ENCODE peak calls at places on chromosomes 13 and 19, in ten cellular contexts. A, P, G, H, I, D, R, N, V and M are unnamed samples.

GRCh38 chr19:4914736-4915501 is 5.6 kb downstream of the UHRF1 start:
- DNase-seq in A (no peak), P (peak), G (peak), H (no peak), I (peak), D (peak), R (peak), N (peak), V (no peak), M (no peak)

GRCh38 chr19:3554254-3555083 is 2.9 kb downstream of the MFSD12 start:
- DNase-seq in A (no peak), P (peak), G (no peak), H (no peak), I (no peak), D (no peak), R (peak), N (no peak), V (no peak), M (no peak)

GRCh38 chr13:114248011-114248410 is 13.3 kb downstream of the CDC16 start:
- DNase-seq in A (no peak), P (no peak), G (no peak), H (no peak), I (no peak), D (no peak), R (no peak), N (no peak), V (no peak), M (no peak)

GRCh38 chr13:46914341-46914740 is 17.5 kb upstream of the HTR2A start:
- DNase-seq in A (no peak), P (no peak), G (no peak), H (no peak), I (no peak), D (no peak), R (no peak), N (no peak), V (no peak), M (no peak)

GRCh38 chr13:107210216-107211010 is 642.5 kb upstream of the ARGLU1 start:
- DNase-seq in A (no peak), P (no peak), G (peak), H (no peak), I (no peak), D (no peak), R (no peak), N (no peak), V (no peak), M (no peak)

GRCh38 chr13:75316427-75316826 is 165.5 kb downstream of the TBC1D4 start:
- DNase-seq in A (no peak), P (no peak), G (peak), H (no peak), I (no peak), D (no peak), R (no peak), N (no peak), V (no peak), M (no peak)

GRCh38 chr13:42969558-42970172 is 22.4 kb downstream of the EPSTI1 start:
- DNase-seq in A (no peak), P (peak), G (peak), H (peak), I (peak), D (peak), R (peak), N (peak), V (peak), M (peak)

GRCh38 chr19:13102666-13103584 is at the start of gene LYL1:
- DNase-seq in A (no peak), P (peak), G (no peak), H (peak), I (peak), D (no peak), R (no peak), N (peak), V (peak), M (no peak)

GRCh38 chr13:74026753-74027152 is 107.5 kb downstream of the KLF12 start:
- DNase-seq in A (peak), P (no peak), G (no peak), H (peak), I (peak), D (peak), R (peak), N (no peak), V (no peak), M (no peak)

GRCh38 chr13:109476001-109476400 is 310.4 kb downstream of the IRS2 start:
- DNase-seq in A (no peak), P (no peak), G (no peak), H (no peak), I (no peak), D (no peak), R (no peak), N (no peak), V (no peak), M (no peak)

GRCh38 chr13:98273067-98273823 is 96.2 kb upstream of the RNF113B start:
- DNase-seq in A (no peak), P (no peak), G (no peak), H (peak), I (no peak), D (no peak), R (no peak), N (no peak), V (no peak), M (no peak)

GRCh38 chr13:111947026-111947810 is 119.7 kb upstream of the SOX1 start:
- DNase-seq in A (no peak), P (no peak), G (no peak), H (no peak), I (peak), D (no peak), R (no peak), N (no peak), V (no peak), M (no peak)

GRCh38 chr19:21474671-21475181 is 30.7 kb upstream of the ZNF429 start:
- DNase-seq in A (peak), P (peak), G (peak), H (peak), I (peak), D (peak), R (peak), N (peak), V (peak), M (peak)

GRCh38 chr19:6275170-6275744 is 4.5 kb downstream of the MLLT1 start:
- DNase-seq in A (no peak), P (no peak), G (no peak), H (no peak), I (no peak), D (no peak), R (no peak), N (no peak), V (no peak), M (no peak)

GRCh38 chr19:44903602-44904425 is 1.8 kb upstream of the APOE start:
- DNase-seq in A (no peak), P (peak), G (peak), H (peak), I (peak), D (peak), R (peak), N (peak), V (peak), M (peak)

GRCh38 chr19:4717191-4717965 is 6.3 kb downstream of the DPP9 start:
- DNase-seq in A (no peak), P (no peak), G (peak), H (no peak), I (no peak), D (peak), R (no peak), N (peak), V (no peak), M (no peak)

GRCh38 chr19:17790059-17790780 is 4.7 kb upstream of the B3GNT3 start:
- DNase-seq in A (no peak), P (peak), G (no peak), H (no peak), I (peak), D (peak), R (peak), N (no peak), V (no peak), M (no peak)

GRCh38 chr19:18776288-18776594 is 14.9 kb downstream of the COMP start:
- DNase-seq in A (no peak), P (no peak), G (peak), H (no peak), I (no peak), D (no peak), R (no peak), N (no peak), V (no peak), M (no peak)

GRCh38 chr19:53865523-53865917 is 2.2 kb upstream of the MYADM start:
- DNase-seq in A (no peak), P (no peak), G (no peak), H (no peak), I (no peak), D (no peak), R (no peak), N (no peak), V (no peak), M (no peak)

GRCh38 chr13:85828094-85828684 is 29.0 kb upstream of the SLITRK6 start:
- DNase-seq in A (no peak), P (no peak), G (peak), H (peak), I (no peak), D (no peak), R (no peak), N (no peak), V (no peak), M (no peak)

GRCh38 chr19:827314-827709 is 325 bp upstream of the AZU1 start:
- DNase-seq in A (no peak), P (no peak), G (no peak), H (no peak), I (no peak), D (no peak), R (no peak), N (no peak), V (no peak), M (no peak)

GRCh38 chr13:27712421-27712820 is 79.9 kb upstream of the GSX1 start:
- DNase-seq in A (no peak), P (no peak), G (peak), H (no peak), I (peak), D (no peak), R (peak), N (no peak), V (no peak), M (no peak)

GRCh38 chr13:28022848-28023518 is 34.5 kb upstream of the URAD start:
- DNase-seq in A (no peak), P (no peak), G (no peak), H (peak), I (no peak), D (no peak), R (no peak), N (no peak), V (no peak), M (no peak)

GRCh38 chr19:42334697-42335373 is 9.4 kb downstream of the MEGF8 start:
- DNase-seq in A (no peak), P (no peak), G (no peak), H (no peak), I (no peak), D (no peak), R (no peak), N (no peak), V (no peak), M (no peak)

GRCh38 chr13:59038824-59039223 is 1124.9 kb downstream of the DIAPH3 start:
- DNase-seq in A (no peak), P (no peak), G (peak), H (no peak), I (no peak), D (no peak), R (no peak), N (no peak), V (no peak), M (no peak)

GRCh38 chr19:45972081-45972943 is 1.4 kb downstream of the NOVA2 start:
- DNase-seq in A (no peak), P (no peak), G (no peak), H (no peak), I (no peak), D (no peak), R (peak), N (no peak), V (peak), M (no peak)
- H3K4me3 ChIP-seq in A (no peak), P (no peak), G (no peak), H (peak), I (peak), D (no peak), R (no peak), N (peak), V (peak), M (peak)

DNA sequence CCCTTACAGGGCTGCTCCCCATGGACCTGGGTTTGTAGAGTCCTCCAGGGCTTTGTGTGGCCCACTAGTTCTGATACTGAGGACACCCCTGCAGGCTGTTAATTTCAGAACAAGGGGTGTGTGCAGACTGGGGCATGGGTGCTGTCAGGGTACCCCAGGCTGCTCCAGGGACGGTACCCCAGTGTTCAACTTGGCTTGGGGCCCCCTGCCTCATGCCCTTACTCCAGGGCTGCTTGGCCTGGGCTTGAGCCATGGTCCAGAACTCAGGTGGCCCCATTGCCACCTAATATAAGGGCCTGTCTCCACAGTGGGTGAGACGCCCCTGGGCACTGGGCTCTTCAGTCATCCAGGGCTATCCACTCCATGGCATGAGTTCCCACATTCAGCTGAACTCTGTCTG is 1417.6 kb downstream of the UQCRFS1 start:
- DNase-seq in A (no peak), P (no peak), G (no peak), H (no peak), I (no peak), D (no peak), R (no peak), N (peak), V (no peak), M (no peak)
- H3K4me3 ChIP-seq in A (no peak), P (no peak), G (peak), H (peak), I (no peak), D (no peak), R (no peak), N (no peak), V (peak), M (no peak)

DNA sequence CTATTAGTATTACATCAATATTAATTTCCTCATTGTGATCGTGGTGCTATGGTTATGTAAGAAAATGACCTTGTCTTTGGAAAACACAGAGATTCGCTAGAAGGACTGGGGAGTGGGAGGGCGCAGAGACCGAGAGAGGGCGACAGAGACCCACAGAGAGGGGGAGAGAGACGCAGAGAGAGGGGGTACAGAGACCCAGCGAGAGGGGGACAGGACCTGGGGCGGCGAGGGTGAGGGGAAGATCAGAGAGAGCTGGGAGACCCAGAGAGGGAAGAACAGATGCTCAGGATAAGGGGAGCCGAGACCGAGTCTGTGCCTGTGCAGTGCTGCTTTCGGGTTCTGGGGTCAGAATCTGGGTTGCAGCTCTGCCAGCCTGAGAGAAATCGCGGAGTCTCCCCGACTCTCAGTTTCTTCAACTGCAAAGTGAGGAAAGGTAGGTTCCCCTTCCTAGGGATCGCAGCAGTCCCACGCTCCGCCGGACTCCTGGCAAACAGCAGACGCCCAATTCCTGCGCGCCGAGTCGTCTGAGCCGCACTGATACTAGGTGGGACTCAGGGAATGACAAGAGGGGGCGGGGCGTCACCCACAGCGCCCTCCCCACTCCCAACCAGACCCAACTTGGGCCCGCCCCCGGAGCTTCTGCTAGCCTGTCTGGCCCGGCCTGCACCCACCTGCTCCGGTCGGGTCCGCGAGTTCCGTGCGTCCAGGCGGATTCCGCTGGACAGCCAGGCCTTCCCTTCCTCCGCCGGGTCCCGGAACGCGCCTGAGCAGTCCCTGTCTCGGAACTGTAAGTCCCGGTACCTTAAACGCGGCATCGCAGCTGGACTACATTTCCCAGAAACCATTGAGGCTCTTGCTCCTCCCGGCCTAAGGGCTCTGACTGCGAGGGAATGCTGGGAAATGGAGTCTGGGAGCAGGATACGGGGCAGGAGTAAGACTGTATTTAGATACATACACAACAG is 15.3 kb downstream of the IZUMO2 start:
- DNase-seq in A (no peak), P (peak), G (peak), H (peak), I (peak), D (peak), R (peak), N (peak), V (peak), M (peak)
- H3K4me3 ChIP-seq in A (peak), P (peak), G (peak), H (peak), I (peak), D (peak), R (peak), N (peak), V (peak), M (peak)

DNA sequence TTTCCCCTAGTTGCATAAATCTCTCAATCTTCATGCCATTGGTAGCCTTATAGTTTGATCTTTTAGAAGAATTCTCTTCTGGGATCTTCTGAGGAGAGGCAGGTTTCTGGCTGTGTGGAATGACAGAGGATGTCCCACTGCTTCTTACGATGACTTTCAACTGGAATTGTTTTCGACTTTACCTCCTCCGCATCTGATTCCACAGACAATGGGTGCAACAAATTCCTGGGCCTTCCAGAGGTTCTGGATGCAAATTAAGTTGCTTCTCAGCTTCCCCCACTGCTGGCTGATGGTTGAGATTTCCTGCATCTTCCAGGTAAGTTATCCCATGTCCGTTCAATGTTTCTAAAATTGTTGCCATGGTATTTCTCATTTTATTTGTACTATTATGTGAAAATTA is 142.3 kb upstream of the TSC22D1 start:
- DNase-seq in A (no peak), P (no peak), G (no peak), H (peak), I (no peak), D (no peak), R (no peak), N (no peak), V (no peak), M (no peak)
- H3K4me3 ChIP-seq in A (no peak), P (no peak), G (no peak), H (no peak), I (no peak), D (no peak), R (no peak), N (no peak), V (no peak), M (no peak)

DNA sequence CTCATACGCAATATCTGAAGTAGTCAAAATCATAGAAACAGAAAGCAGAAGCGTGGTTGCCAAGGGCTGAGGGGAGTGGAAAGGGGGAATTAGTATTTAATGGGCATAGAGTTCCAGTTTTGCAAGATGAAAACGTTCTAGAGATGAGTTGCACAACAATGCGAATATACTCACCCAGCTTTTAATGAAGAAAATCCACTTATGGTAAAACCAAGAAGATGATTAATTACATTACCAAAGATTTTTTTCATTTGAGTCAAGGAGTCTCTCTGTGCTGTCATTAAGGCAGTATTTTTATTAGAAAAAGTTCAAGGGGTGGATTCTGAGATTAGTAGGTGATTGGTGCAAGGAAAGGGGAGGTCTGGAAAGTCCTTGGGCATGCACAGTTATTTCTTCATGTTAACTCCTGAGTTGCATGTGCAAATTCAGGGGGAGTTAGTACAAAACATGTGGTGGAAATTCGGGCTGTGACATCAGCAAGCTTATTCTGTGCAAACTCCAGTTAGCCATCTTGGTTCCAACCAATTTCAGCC is 6.9 kb upstream of the CBY2 start:
- DNase-seq in A (peak), P (no peak), G (no peak), H (no peak), I (no peak), D (no peak), R (no peak), N (no peak), V (no peak), M (no peak)
- H3K4me3 ChIP-seq in A (peak), P (no peak), G (no peak), H (no peak), I (no peak), D (no peak), R (no peak), N (no peak), V (no peak), M (no peak)

GRCh38 chr19:50820549-50821247 is 2.9 kb downstream of the KLK1 start:
- DNase-seq in A (no peak), P (peak), G (no peak), H (peak), I (no peak), D (no peak), R (no peak), N (no peak), V (no peak), M (no peak)

GRCh38 chr19:50820086-50820485 is 3.5 kb downstream of the KLK1 start:
- DNase-seq in A (no peak), P (peak), G (no peak), H (no peak), I (no peak), D (no peak), R (no peak), N (no peak), V (no peak), M (no peak)

GRCh38 chr19:50819636-50820035 is 4.0 kb downstream of the KLK1 start:
- DNase-seq in A (no peak), P (no peak), G (no peak), H (no peak), I (no peak), D (no peak), R (no peak), N (no peak), V (no peak), M (no peak)

GRCh38 chr19:50818859-50819472 is 4.6 kb downstream of the KLK1 start:
- DNase-seq in A (no peak), P (no peak), G (no peak), H (no peak), I (no peak), D (no peak), R (no peak), N (no peak), V (no peak), M (no peak)

GRCh38 chr19:50817941-50818858 is 5.4 kb downstream of the KLK1 start:
- DNase-seq in A (peak), P (peak), G (no peak), H (peak), I (peak), D (peak), R (no peak), N (peak), V (peak), M (no peak)
- H3K4me3 ChIP-seq in A (peak), P (no peak), G (peak), H (peak), I (peak), D (no peak), R (peak), N (peak), V (peak), M (peak)